ENCODE peak calls at places on chromosome 22, in six cellular contexts. F, K, Y, E, T and P are unnamed samples.

GRCh38 chr22:49396817-49397216 is 430.9 kb downstream of the BRD1 start:
- DNase-seq in F (no peak), K (peak), Y (no peak), E (no peak), T (no peak), P (no peak)

GRCh38 chr22:29663230-29663826 is 56.5 kb upstream of the CABP7 start:
- DNase-seq in F (no peak), K (no peak), Y (no peak), E (no peak), T (no peak), P (peak)

GRCh38 chr22:30483169-30483568 is 11.4 kb upstream of the SEC14L3 start:
- DNase-seq in F (no peak), K (no peak), Y (no peak), E (no peak), T (peak), P (no peak)

GRCh38 chr22:45006873-45007246 is 2.9 kb downstream of the PHF21B start:
- DNase-seq in F (no peak), K (no peak), Y (peak), E (no peak), T (no peak), P (no peak)

GRCh38 chr22:26784772-26785171 is 127.4 kb downstream of the MIAT start:
- DNase-seq in F (no peak), K (no peak), Y (no peak), E (no peak), T (no peak), P (no peak)

GRCh38 chr22:37544955-37545702 is 15.2 kb upstream of the CDC42EP1 start:
- DNase-seq in F (peak), K (peak), Y (peak), E (peak), T (peak), P (no peak)

GRCh38 chr22:30859714-30860095 is 108.9 kb downstream of the MORC2 start:
- DNase-seq in F (no peak), K (no peak), Y (no peak), E (no peak), T (no peak), P (no peak)

GRCh38 chr22:35065796-35066218 is at the start of gene ISX:
- DNase-seq in F (no peak), K (no peak), Y (no peak), E (no peak), T (no peak), P (no peak)

GRCh38 chr22:18977824-18978425 is 41.8 kb upstream of the PRODH start:
- DNase-seq in F (no peak), K (no peak), Y (no peak), E (no peak), T (no peak), P (no peak)

GRCh38 chr22:48627966-48628365 is 1199.7 kb downstream of the BRD1 start:
- DNase-seq in F (no peak), K (no peak), Y (no peak), E (no peak), T (no peak), P (no peak)

GRCh38 chr22:31102441-31103081 is 4.8 kb downstream of the SELENOM start:
- DNase-seq in F (no peak), K (no peak), Y (peak), E (no peak), T (peak), P (no peak)

GRCh38 chr22:19710769-19711106 is 3.6 kb upstream of the SEPTIN5 start:
- DNase-seq in F (no peak), K (no peak), Y (no peak), E (no peak), T (no peak), P (no peak)

GRCh38 chr22:20131856-20132685 is 467 bp downstream of the ZDHHC8 start:
- DNase-seq in F (peak), K (no peak), Y (peak), E (no peak), T (no peak), P (no peak)

DNA sequence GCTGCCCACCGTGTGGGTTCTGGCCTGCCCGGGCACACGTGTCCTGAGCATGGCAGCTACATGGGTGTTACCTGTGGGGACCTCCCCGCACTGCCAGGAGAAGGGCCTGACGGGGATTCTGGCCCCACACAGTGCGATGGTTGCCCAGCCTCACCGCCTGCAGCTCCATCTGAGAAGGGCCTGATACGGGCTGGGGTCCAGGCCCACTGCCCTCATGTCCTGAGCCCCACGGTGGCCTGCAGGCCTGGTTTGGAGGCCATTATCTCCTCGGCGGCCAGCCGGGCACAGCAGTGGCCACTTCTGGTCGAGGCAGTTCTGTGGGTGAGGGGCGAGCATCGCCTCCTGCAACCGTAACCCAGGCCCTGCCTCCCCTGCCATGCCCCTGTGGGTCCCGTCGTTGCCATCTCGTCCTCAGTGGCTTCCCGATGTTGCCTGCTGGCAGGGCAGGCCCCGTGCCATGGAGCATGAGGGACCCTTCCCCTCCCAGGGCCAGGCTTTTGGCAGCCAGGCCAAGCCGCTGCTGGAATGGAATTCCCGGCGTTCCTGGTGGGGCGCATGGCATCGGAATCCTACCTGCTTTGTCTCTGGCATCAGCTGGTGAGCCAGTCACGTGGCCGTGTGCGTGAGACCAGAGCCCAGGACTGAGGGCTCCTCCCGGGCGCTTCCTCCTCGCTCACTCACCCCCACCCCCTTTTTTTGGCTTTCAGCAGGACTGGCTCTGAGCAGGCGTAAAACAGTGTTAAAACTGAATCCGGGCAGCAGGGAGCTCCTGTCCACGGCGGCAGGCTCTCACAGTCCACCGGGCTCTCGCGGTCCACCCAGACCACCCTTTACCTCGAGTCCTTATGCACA is 71.9 kb upstream of the PPARA start:
- DNase-seq in F (no peak), K (no peak), Y (peak), E (no peak), T (peak), P (no peak)
- H3K4me3 ChIP-seq in F (no peak), K (no peak), Y (peak), E (no peak), T (peak), P (no peak)

DNA sequence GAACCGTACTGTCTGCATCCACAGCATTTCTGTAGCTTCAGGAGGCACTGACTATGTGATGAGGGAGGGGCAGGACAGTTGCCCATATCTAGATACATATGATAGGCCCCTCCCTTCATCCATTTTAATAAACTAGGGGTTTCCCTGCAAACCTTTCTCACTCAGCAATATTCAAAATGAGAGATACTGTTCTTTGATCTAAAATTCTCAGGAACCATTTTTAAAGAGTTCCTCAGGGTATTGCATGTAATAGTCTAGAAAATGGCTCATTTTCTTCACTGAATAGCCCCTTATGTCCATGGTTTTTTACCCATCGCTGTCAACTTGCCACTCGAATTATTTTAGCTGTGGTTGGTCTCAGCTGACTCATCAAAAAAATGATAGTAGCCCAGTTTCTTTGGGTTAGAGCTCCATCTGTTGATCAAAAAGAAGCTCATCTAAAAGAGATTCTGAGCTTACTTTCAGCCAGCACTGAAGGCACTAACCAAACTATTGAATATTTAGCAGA is 37.0 kb upstream of the DNAJB7 start:
- DNase-seq in F (no peak), K (no peak), Y (no peak), E (peak), T (peak), P (peak)
- H3K4me3 ChIP-seq in F (no peak), K (no peak), Y (no peak), E (no peak), T (no peak), P (no peak)

DNA sequence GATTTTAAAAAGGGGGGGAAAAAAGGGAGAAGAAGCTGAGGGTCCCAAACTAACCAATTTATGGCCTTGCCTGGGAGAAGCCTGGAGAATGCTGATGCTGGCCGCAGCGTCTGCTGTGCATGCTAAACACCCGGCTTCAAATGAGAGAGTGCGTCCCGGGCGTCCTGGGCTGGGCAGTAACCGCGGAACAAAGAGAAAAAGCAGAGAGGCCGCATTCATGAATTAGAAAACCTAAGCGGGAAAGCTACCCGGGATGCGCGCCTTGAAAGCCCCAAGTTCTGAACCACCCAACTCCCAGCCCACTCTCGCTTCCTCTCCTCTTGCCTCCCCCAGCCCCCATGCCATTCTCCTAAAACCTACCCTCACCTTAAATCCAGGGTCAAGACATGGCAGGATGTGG is 6.5 kb downstream of the MN1 start:
- DNase-seq in F (no peak), K (no peak), Y (no peak), E (no peak), T (no peak), P (no peak)
- H3K4me3 ChIP-seq in F (no peak), K (peak), Y (peak), E (no peak), T (peak), P (no peak)

GRCh38 chr22:50507991-50508884 is at the start of gene NCAPH2:
- DNase-seq in F (peak), K (no peak), Y (peak), E (peak), T (peak), P (peak)
- H3K4me3 ChIP-seq in F (peak), K (peak), Y (peak), E (peak), T (peak), P (peak)

DNA sequence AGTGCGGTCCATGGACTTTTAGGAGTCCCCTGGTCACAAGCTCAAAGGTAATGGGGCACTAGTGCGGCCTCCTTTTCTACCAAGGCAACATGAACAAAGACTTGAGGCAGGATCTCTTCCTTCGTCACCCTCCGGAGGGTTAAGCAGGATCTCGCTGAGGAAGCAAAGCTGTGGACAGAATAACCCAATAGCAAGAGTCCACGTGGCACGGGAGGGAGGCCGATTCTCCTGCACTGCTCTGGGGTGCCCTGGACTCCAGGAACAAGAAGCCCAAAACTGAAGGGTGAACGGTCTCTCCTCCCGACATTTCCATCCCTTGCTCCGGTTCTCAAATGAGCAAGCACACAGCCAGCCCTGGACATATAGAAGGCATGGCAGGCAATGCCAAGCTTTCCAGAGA is 20.7 kb downstream of the MYH9 start:
- DNase-seq in F (no peak), K (no peak), Y (no peak), E (no peak), T (peak), P (no peak)
- H3K4me3 ChIP-seq in F (peak), K (no peak), Y (peak), E (no peak), T (no peak), P (no peak)

GRCh38 chr22:43426816-43427215 is 15.0 kb downstream of the MPPED1 start:
- DNase-seq in F (no peak), K (no peak), Y (no peak), E (no peak), T (no peak), P (no peak)

GRCh38 chr22:43423046-43423445 is 11.2 kb downstream of the MPPED1 start:
- DNase-seq in F (no peak), K (no peak), Y (no peak), E (no peak), T (no peak), P (no peak)

GRCh38 chr22:43425976-43426785 is 14.4 kb downstream of the MPPED1 start:
- DNase-seq in F (no peak), K (no peak), Y (no peak), E (no peak), T (no peak), P (no peak)

GRCh38 chr22:43424201-43424600 is 12.4 kb downstream of the MPPED1 start:
- DNase-seq in F (no peak), K (no peak), Y (no peak), E (no peak), T (no peak), P (no peak)

GRCh38 chr22:43424865-43425630 is 13.2 kb downstream of the MPPED1 start:
- DNase-seq in F (no peak), K (no peak), Y (no peak), E (no peak), T (no peak), P (no peak)
- H3K4me3 ChIP-seq in F (no peak), K (no peak), Y (no peak), E (no peak), T (no peak), P (no peak)

DNA sequence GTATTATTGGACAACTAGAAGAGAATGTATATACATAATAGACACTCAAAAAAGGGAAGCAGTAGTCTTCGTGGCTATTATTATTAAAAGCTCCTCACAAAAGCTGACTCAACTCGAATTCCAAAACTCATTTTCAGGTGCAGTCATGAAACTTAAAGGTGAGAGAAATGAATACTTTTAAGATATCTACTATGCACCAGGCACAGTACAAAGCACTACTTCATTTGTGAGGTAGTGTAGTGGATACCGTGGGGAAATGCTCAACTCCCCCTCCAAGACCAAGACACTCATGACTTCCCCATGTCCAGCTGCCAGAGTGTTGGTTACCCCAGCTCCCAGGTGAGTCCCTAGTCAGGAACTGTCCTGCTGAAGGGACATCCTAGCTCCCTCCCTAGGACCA is 2.1 kb downstream of the SYN3 start:
- DNase-seq in F (no peak), K (no peak), Y (no peak), E (no peak), T (no peak), P (no peak)
- H3K4me3 ChIP-seq in F (no peak), K (peak), Y (no peak), E (no peak), T (no peak), P (no peak)

GRCh38 chr22:47446821-47447810 is 684.7 kb downstream of the TBC1D22A start:
- DNase-seq in F (no peak), K (no peak), Y (no peak), E (no peak), T (no peak), P (no peak)
- H3K4me3 ChIP-seq in F (no peak), K (no peak), Y (no peak), E (no peak), T (no peak), P (no peak)